ENCODE peak calls at places on chromosomes 1 and 21, in four cellular contexts. M, P, H and L are unnamed samples.

GRCh38 chr21:42834730-42835191 is 44.6 kb downstream of the WDR4 start:
- DNase-seq in H (no peak), P (no peak), M (no peak), L (no peak)

GRCh38 chr21:18521204-18521603 is 117.6 kb upstream of the TMPRSS15 start:
- DNase-seq in H (no peak), M (no peak), P (no peak), L (no peak)

GRCh38 chr1:244064621-244065020 is 13.5 kb downstream of the ZBTB18 start:
- DNase-seq in H (no peak), P (no peak), M (no peak), L (no peak)

GRCh38 chr1:209893751-209894150 is 44.3 kb upstream of the SYT14 start:
- DNase-seq in H (no peak), P (no peak), M (no peak), L (no peak)

GRCh38 chr1:243528459-243529120 is 272.7 kb downstream of the SDCCAG8 start:
- DNase-seq in M (no peak), H (no peak), P (no peak), L (no peak)

GRCh38 chr1:229947968-229948367 is 119.1 kb upstream of the GALNT2 start:
- DNase-seq in P (no peak), H (no peak), M (no peak), L (no peak)

GRCh38 chr1:222276062-222276461 is 271.8 kb downstream of the HHIPL2 start:
- DNase-seq in M (no peak), H (no peak), P (peak; percentile 78), L (no peak)

GRCh38 chr1:47388548-47389238 is 27.4 kb upstream of the FOXE3 start:
- DNase-seq in P (peak; percentile 59), H (peak; percentile 1), M (peak; percentile 69), L (no peak)

GRCh38 chr1:167439301-167439988 is 78.9 kb downstream of the CD247 start:
- DNase-seq in P (peak; percentile 67), H (no peak), M (peak; percentile 72), L (no peak)

GRCh38 chr1:19465123-19465522 is 20.2 kb downstream of the CAPZB start:
- DNase-seq in M (no peak), H (no peak), P (no peak), L (no peak)